ENCODE peak calls at places on chromosomes 11 and 22, in seven cellular contexts. J, Y, R, Q, F, N and I are unnamed samples.

GRCh38 chr22:26134654-26135330 is 34.5 kb upstream of the SEZ6L start:
- DNase-seq in Y (no peak), F (no peak), R (no peak), Q (no peak), J (no peak), N (no peak), I (no peak)

GRCh38 chr11:68271023-68271780 is 571 bp downstream of the C11orf24 start:
- DNase-seq in J (peak; percentile 45), N (peak; percentile 76), F (peak; percentile 81), Y (peak; percentile 76), R (peak; percentile 47), Q (peak; percentile 75), I (peak; percentile 51)

GRCh38 chr11:131370090-131370751 is at the start of gene NTM:
- DNase-seq in Y (no peak), N (no peak), J (no peak), Q (peak; percentile 95), F (no peak), R (no peak), I (no peak)

GRCh38 chr11:128776434-128777284 is 82.8 kb downstream of the FLI1 start:
- DNase-seq in Q (peak; percentile 16), N (peak; percentile 22), Y (peak; percentile 58), R (peak; percentile 32), J (no peak), F (peak; percentile 59), I (no peak)

GRCh38 chr22:44438056-44438455 is 60.0 kb downstream of the RTL6 start:
- DNase-seq in F (no peak), R (no peak), Q (no peak), Y (no peak), N (no peak), J (no peak), I (no peak)

GRCh38 chr22:17201285-17201945 is 17.8 kb downstream of the ADA2 start:
- DNase-seq in Y (no peak), N (no peak), R (no peak), Q (peak; percentile 62), J (no peak), F (no peak), I (no peak)

GRCh38 chr22:44519895-44520294 is 21.9 kb upstream of the RTL6 start:
- DNase-seq in Q (no peak), R (no peak), J (no peak), F (no peak), Y (no peak), N (no peak), I (no peak)

GRCh38 chr22:48855013-48855412 is 972.7 kb downstream of the BRD1 start:
- DNase-seq in Y (no peak), R (no peak), F (no peak), N (no peak), J (no peak), Q (no peak), I (no peak)

GRCh38 chr11:119676461-119677020 is 52.5 kb downstream of the NECTIN1 start:
- DNase-seq in N (no peak), F (peak; percentile 40), Y (no peak), Q (no peak), J (no peak), R (no peak), I (peak; percentile 74)

GRCh38 chr22:47918276-47918928 is 1156.0 kb downstream of the TBC1D22A start:
- DNase-seq in N (no peak), F (no peak), Q (no peak), R (peak; percentile 14), Y (no peak), J (no peak), I (no peak)

GRCh38 chr11:1834791-1835670 is at the start of gene SYT8:
- DNase-seq in N (no peak), J (no peak), F (no peak), Q (no peak), Y (no peak), R (no peak), I (peak; percentile 18)

GRCh38 chr22:48734961-48735360 is 1092.7 kb downstream of the BRD1 start:
- DNase-seq in R (no peak), Q (no peak), N (no peak), F (no peak), J (no peak), Y (peak; percentile 21), I (no peak)